ENCODE peak calls at places on chromosomes 13 and 19, in six cellular contexts. E is dermis blood vessel endothelial cell, A is cardiac fibroblast, K is left lung, U is breast epithelium, G is CMK. Q is an unnamed sample.

GRCh38 chr19:33089061-33089460 is 8.1 kb downstream of the GPATCH1 start:
- DNase-seq in K (no peak), A (no peak), U (no peak), E (no peak), G (no peak), Q (no peak)

GRCh38 chr13:72645521-72645920 is 81.9 kb downstream of the MZT1 start:
- DNase-seq in A (no peak), E (no peak), U (no peak), G (no peak), K (no peak), Q (no peak)

GRCh38 chr13:49927755-49928154 is 8.4 kb downstream of the SPRYD7 start:
- DNase-seq in G (no peak), E (no peak), U (no peak), A (peak), K (no peak), Q (peak)

GRCh38 chr19:48543121-48543710 is 8.8 kb upstream of the SULT2B1 start:
- DNase-seq in G (peak), U (peak), A (peak), E (peak), K (peak), Q (peak)

GRCh38 chr13:20993661-20994440 is 67.5 kb downstream of the LATS2 start:
- DNase-seq in A (peak), G (peak), E (no peak), U (no peak), K (no peak), Q (peak)

GRCh38 chr19:4596033-4596904 is 36.8 kb upstream of the SEMA6B start:
- DNase-seq in U (no peak), E (no peak), A (no peak), G (no peak), K (no peak), Q (peak)

GRCh38 chr19:3710265-3710812 is 2.2 kb downstream of the TJP3 start:
- DNase-seq in G (no peak), A (peak), K (peak), U (peak), E (no peak), Q (peak)

GRCh38 chr13:64074989-64075474 is 2659.4 kb upstream of the PCDH20 start:
- DNase-seq in E (no peak), U (no peak), G (no peak), A (no peak), K (no peak), Q (no peak)

GRCh38 chr19:53696951-53697350 is 65.2 kb downstream of the DPRX start:
- DNase-seq in G (no peak), A (peak), U (no peak), E (no peak), K (no peak), Q (no peak)

GRCh38 chr13:60869941-60870613 is 473.1 kb downstream of the TDRD3 start:
- DNase-seq in U (no peak), G (no peak), K (no peak), A (no peak), E (no peak), Q (no peak)

GRCh38 chr19:52689804-52690394 is 44.9 kb downstream of the ZNF611 start:
- DNase-seq in A (no peak), G (no peak), U (peak), K (peak), E (no peak), Q (no peak)

GRCh38 chr13:41004875-41005693 is 14.0 kb downstream of the ELF1 start:
- DNase-seq in E (peak), A (peak), G (peak), U (no peak), K (no peak), Q (peak)

GRCh38 chr13:37277435-37278144 is 172.1 kb upstream of the CSNK1A1L start:
- DNase-seq in U (no peak), A (peak), E (no peak), K (no peak), G (no peak), Q (peak)

GRCh38 chr13:33707449-33707848 is 110.5 kb upstream of the RFC3 start:
- DNase-seq in E (no peak), G (no peak), K (no peak), U (no peak), A (no peak), Q (no peak)

GRCh38 chr13:39159393-39159792 is 121.1 kb downstream of the NHLRC3 start:
- DNase-seq in A (no peak), E (peak), G (no peak), U (no peak), K (no peak), Q (no peak)

GRCh38 chr19:52343548-52343947 is 7.5 kb downstream of the ZNF610 start:
- DNase-seq in G (peak), K (peak), E (peak), U (peak), A (peak), Q (peak)

GRCh38 chr13:110748271-110748670 is 34.8 kb downstream of the ING1 start:
- DNase-seq in E (no peak), K (no peak), A (no peak), G (no peak), U (no peak), Q (no peak)

GRCh38 chr13:102142473-102142826 is 259.4 kb downstream of the FGF14 start:
- DNase-seq in U (no peak), A (no peak), G (no peak), K (no peak), E (no peak), Q (no peak)